ENCODE peak calls at places on chromosomes 6 and 20, in eight cellular contexts. One of them, this sample, is unnamed.

GRCh38 chr6:4856779-4857178 is 80.6 kb downstream of the CDYL start:
- ATAC-seq in right lobe of liver: no peak
- ATAC-seq in K562: peak
- ATAC-seq in IMR-90: no peak
- ATAC-seq in HepG2: peak
- ATAC-seq in A549: peak
- ATAC-seq in body of pancreas: no peak
- ATAC-seq in GM12878: peak
- ATAC-seq in this sample: no peak

GRCh38 chr6:164911873-164912580 is 397.4 kb downstream of the C6orf118 start:
- ATAC-seq in right lobe of liver: no peak
- ATAC-seq in K562: no peak
- ATAC-seq in IMR-90: no peak
- ATAC-seq in HepG2: no peak
- ATAC-seq in A549: no peak
- ATAC-seq in body of pancreas: no peak
- ATAC-seq in GM12878: no peak
- ATAC-seq in this sample: no peak

GRCh38 chr6:160356074-160356754 is 8.0 kb downstream of the SLC22A3 start:
- ATAC-seq in right lobe of liver: peak
- ATAC-seq in K562: peak
- ATAC-seq in IMR-90: no peak
- ATAC-seq in HepG2: peak
- ATAC-seq in A549: peak
- ATAC-seq in body of pancreas: no peak
- ATAC-seq in GM12878: no peak
- ATAC-seq in this sample: no peak

GRCh38 chr6:45047573-45047972 is 280.6 kb upstream of the RUNX2 start:
- ATAC-seq in right lobe of liver: no peak
- ATAC-seq in K562: no peak
- ATAC-seq in IMR-90: no peak
- ATAC-seq in HepG2: no peak
- ATAC-seq in A549: no peak
- ATAC-seq in body of pancreas: no peak
- ATAC-seq in GM12878: no peak
- ATAC-seq in this sample: no peak

GRCh38 chr6:513058-513457 is 121.5 kb downstream of the IRF4 start:
- ATAC-seq in right lobe of liver: no peak
- ATAC-seq in K562: no peak
- ATAC-seq in IMR-90: no peak
- ATAC-seq in HepG2: no peak
- ATAC-seq in A549: no peak
- ATAC-seq in body of pancreas: no peak
- ATAC-seq in GM12878: no peak
- ATAC-seq in this sample: no peak

GRCh38 chr6:119349041-119349340 is 570 bp downstream of the MAN1A1 start:
- ATAC-seq in right lobe of liver: peak
- ATAC-seq in K562: peak
- ATAC-seq in IMR-90: peak
- ATAC-seq in HepG2: peak
- ATAC-seq in A549: peak
- ATAC-seq in body of pancreas: peak
- ATAC-seq in GM12878: peak
- ATAC-seq in this sample: peak

GRCh38 chr6:20129290-20130088 is 82.8 kb downstream of the MBOAT1 start:
- ATAC-seq in right lobe of liver: peak
- ATAC-seq in K562: no peak
- ATAC-seq in IMR-90: peak
- ATAC-seq in HepG2: no peak
- ATAC-seq in A549: no peak
- ATAC-seq in body of pancreas: no peak
- ATAC-seq in GM12878: no peak
- ATAC-seq in this sample: no peak

GRCh38 chr6:140485740-140486467 is 1111.5 kb upstream of the CITED2 start:
- ATAC-seq in right lobe of liver: no peak
- ATAC-seq in K562: peak
- ATAC-seq in IMR-90: peak
- ATAC-seq in HepG2: no peak
- ATAC-seq in A549: peak
- ATAC-seq in body of pancreas: peak
- ATAC-seq in GM12878: peak
- ATAC-seq in this sample: peak

GRCh38 chr6:137224890-137225198 is 5.7 kb upstream of the IFNGR1 start:
- ATAC-seq in right lobe of liver: peak
- ATAC-seq in K562: peak
- ATAC-seq in IMR-90: no peak
- ATAC-seq in HepG2: no peak
- ATAC-seq in A549: no peak
- ATAC-seq in body of pancreas: no peak
- ATAC-seq in GM12878: peak
- ATAC-seq in this sample: peak

GRCh38 chr6:25026723-25027122 is 91.0 kb upstream of the RIPOR2 start:
- ATAC-seq in right lobe of liver: no peak
- ATAC-seq in K562: no peak
- ATAC-seq in IMR-90: no peak
- ATAC-seq in HepG2: no peak
- ATAC-seq in A549: no peak
- ATAC-seq in body of pancreas: no peak
- ATAC-seq in GM12878: peak
- ATAC-seq in this sample: no peak

GRCh38 chr6:111358454-111358853 is 124.6 kb downstream of the REV3L start:
- ATAC-seq in right lobe of liver: no peak
- ATAC-seq in K562: no peak
- ATAC-seq in IMR-90: peak
- ATAC-seq in HepG2: no peak
- ATAC-seq in A549: peak
- ATAC-seq in body of pancreas: no peak
- ATAC-seq in GM12878: peak
- ATAC-seq in this sample: no peak

GRCh38 chr6:31375699-31376098 is 18.7 kb upstream of the HLA-B start:
- ATAC-seq in right lobe of liver: no peak
- ATAC-seq in K562: no peak
- ATAC-seq in IMR-90: no peak
- ATAC-seq in HepG2: no peak
- ATAC-seq in A549: no peak
- ATAC-seq in body of pancreas: no peak
- ATAC-seq in GM12878: no peak
- ATAC-seq in this sample: no peak

GRCh38 chr20:43658723-43659419 is 8.0 kb upstream of the MYBL2 start:
- ATAC-seq in right lobe of liver: no peak
- ATAC-seq in K562: peak
- ATAC-seq in IMR-90: no peak
- ATAC-seq in HepG2: peak
- ATAC-seq in A549: no peak
- ATAC-seq in body of pancreas: no peak
- ATAC-seq in GM12878: peak
- ATAC-seq in this sample: no peak

GRCh38 chr20:64051532-64052325 is 2.3 kb upstream of the SOX18 start:
- ATAC-seq in right lobe of liver: no peak
- ATAC-seq in K562: no peak
- ATAC-seq in IMR-90: no peak
- ATAC-seq in HepG2: no peak
- ATAC-seq in A549: peak
- ATAC-seq in body of pancreas: peak
- ATAC-seq in GM12878: no peak
- ATAC-seq in this sample: peak
- TF ChIP-seq POLR2A in right lobe of liver: peak
- TF ChIP-seq POLR2A in K562: no peak
- TF ChIP-seq POLR2A in IMR-90: no peak
- TF ChIP-seq POLR2A in HepG2: no peak
- TF ChIP-seq POLR2A in A549: no peak
- TF ChIP-seq POLR2A in body of pancreas: no peak
- TF ChIP-seq POLR2A in GM12878: no peak
- TF ChIP-seq POLR2A in this sample: no peak

GRCh38 chr20:58891076-58891685 is 38.7 kb downstream of the GNAS start:
- ATAC-seq in right lobe of liver: peak
- ATAC-seq in K562: peak
- ATAC-seq in IMR-90: peak
- ATAC-seq in HepG2: peak
- ATAC-seq in A549: peak
- ATAC-seq in body of pancreas: peak
- ATAC-seq in GM12878: peak
- ATAC-seq in this sample: peak
- TF ChIP-seq POLR2A in right lobe of liver: peak
- TF ChIP-seq POLR2A in K562: no peak
- TF ChIP-seq POLR2A in IMR-90: peak
- TF ChIP-seq POLR2A in HepG2: peak
- TF ChIP-seq POLR2A in A549: peak
- TF ChIP-seq POLR2A in body of pancreas: peak
- TF ChIP-seq POLR2A in GM12878: peak
- TF ChIP-seq POLR2A in this sample: peak

GRCh38 chr6:33768644-33769120 is 20.2 kb downstream of the LEMD2 start:
- ATAC-seq in right lobe of liver: peak
- ATAC-seq in K562: peak
- ATAC-seq in IMR-90: peak
- ATAC-seq in HepG2: peak
- ATAC-seq in A549: peak
- ATAC-seq in body of pancreas: peak
- ATAC-seq in GM12878: peak
- ATAC-seq in this sample: no peak

GRCh38 chr6:33770833-33771341 is 18.0 kb downstream of the LEMD2 start:
- ATAC-seq in right lobe of liver: no peak
- ATAC-seq in K562: no peak
- ATAC-seq in IMR-90: peak
- ATAC-seq in HepG2: no peak
- ATAC-seq in A549: no peak
- ATAC-seq in body of pancreas: no peak
- ATAC-seq in GM12878: no peak
- ATAC-seq in this sample: peak

GRCh38 chr6:33769248-33769821 is 19.6 kb downstream of the LEMD2 start:
- ATAC-seq in right lobe of liver: no peak
- ATAC-seq in K562: no peak
- ATAC-seq in IMR-90: no peak
- ATAC-seq in HepG2: peak
- ATAC-seq in A549: no peak
- ATAC-seq in body of pancreas: no peak
- ATAC-seq in GM12878: no peak
- ATAC-seq in this sample: no peak

GRCh38 chr6:33771342-33772113 is 17.4 kb downstream of the LEMD2 start:
- ATAC-seq in right lobe of liver: peak
- ATAC-seq in K562: peak
- ATAC-seq in IMR-90: peak
- ATAC-seq in HepG2: peak
- ATAC-seq in A549: peak
- ATAC-seq in body of pancreas: peak
- ATAC-seq in GM12878: peak
- ATAC-seq in this sample: peak

DNA sequence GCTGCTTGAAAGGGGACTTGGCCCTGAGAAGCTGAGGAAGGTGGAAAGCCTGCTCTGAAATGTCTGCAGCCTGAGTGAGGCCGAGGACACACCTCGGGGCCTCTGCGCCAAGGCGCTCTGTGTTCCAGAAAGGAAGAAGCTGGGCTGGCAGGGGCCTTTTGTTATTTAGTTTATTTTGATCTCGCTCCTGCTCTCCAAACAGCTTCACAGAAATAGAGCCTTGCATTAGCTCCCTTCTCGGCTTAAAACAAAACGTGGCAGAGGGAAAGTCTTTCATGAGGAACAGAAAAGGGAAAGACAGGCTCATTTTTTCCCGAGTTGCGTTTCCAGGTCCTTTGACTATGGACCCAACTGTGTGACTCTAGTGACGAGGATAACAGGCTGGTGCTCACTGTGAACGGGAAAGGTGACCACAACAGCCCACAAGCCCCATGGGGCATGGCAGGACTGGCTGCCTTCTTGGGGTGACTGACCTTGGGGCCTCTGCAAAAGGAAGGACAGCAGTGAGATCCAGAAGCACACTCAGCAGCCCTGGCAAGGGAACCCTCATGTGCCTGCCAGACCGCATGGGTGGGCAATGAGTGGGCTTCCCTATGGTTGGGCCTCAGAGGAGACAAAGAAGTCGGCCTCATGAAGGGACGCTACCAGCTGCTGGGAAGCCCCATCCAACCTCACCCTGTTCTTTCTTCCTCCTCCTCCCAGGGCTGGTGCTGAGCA is 18.7 kb downstream of the LEMD2 start:
- ATAC-seq in right lobe of liver: no peak
- ATAC-seq in K562: no peak
- ATAC-seq in IMR-90: no peak
- ATAC-seq in HepG2: no peak
- ATAC-seq in A549: no peak
- ATAC-seq in body of pancreas: no peak
- ATAC-seq in GM12878: no peak
- ATAC-seq in this sample: no peak
- TF ChIP-seq POLR2A in right lobe of liver: no peak
- TF ChIP-seq POLR2A in K562: peak
- TF ChIP-seq POLR2A in IMR-90: no peak
- TF ChIP-seq POLR2A in HepG2: no peak
- TF ChIP-seq POLR2A in A549: no peak
- TF ChIP-seq POLR2A in body of pancreas: no peak
- TF ChIP-seq POLR2A in GM12878: peak
- TF ChIP-seq POLR2A in this sample: no peak

GRCh38 chr6:170087946-170088348 is 202.9 kb downstream of the DLL1 start:
- ATAC-seq in right lobe of liver: peak
- ATAC-seq in K562: no peak
- ATAC-seq in IMR-90: no peak
- ATAC-seq in HepG2: no peak
- ATAC-seq in A549: no peak
- ATAC-seq in body of pancreas: no peak
- ATAC-seq in GM12878: peak
- ATAC-seq in this sample: no peak

GRCh38 chr6:170090561-170090960 is 200.3 kb downstream of the DLL1 start:
- ATAC-seq in right lobe of liver: no peak
- ATAC-seq in K562: no peak
- ATAC-seq in IMR-90: no peak
- ATAC-seq in HepG2: no peak
- ATAC-seq in A549: no peak
- ATAC-seq in body of pancreas: no peak
- ATAC-seq in GM12878: no peak
- ATAC-seq in this sample: no peak

GRCh38 chr6:170086639-170087420 is 204.0 kb downstream of the DLL1 start:
- ATAC-seq in right lobe of liver: no peak
- ATAC-seq in K562: no peak
- ATAC-seq in IMR-90: no peak
- ATAC-seq in HepG2: no peak
- ATAC-seq in A549: no peak
- ATAC-seq in body of pancreas: no peak
- ATAC-seq in GM12878: no peak
- ATAC-seq in this sample: no peak

GRCh38 chr6:170089937-170090335 is 200.9 kb downstream of the DLL1 start:
- ATAC-seq in right lobe of liver: no peak
- ATAC-seq in K562: no peak
- ATAC-seq in IMR-90: no peak
- ATAC-seq in HepG2: no peak
- ATAC-seq in A549: no peak
- ATAC-seq in body of pancreas: no peak
- ATAC-seq in GM12878: no peak
- ATAC-seq in this sample: no peak

DNA sequence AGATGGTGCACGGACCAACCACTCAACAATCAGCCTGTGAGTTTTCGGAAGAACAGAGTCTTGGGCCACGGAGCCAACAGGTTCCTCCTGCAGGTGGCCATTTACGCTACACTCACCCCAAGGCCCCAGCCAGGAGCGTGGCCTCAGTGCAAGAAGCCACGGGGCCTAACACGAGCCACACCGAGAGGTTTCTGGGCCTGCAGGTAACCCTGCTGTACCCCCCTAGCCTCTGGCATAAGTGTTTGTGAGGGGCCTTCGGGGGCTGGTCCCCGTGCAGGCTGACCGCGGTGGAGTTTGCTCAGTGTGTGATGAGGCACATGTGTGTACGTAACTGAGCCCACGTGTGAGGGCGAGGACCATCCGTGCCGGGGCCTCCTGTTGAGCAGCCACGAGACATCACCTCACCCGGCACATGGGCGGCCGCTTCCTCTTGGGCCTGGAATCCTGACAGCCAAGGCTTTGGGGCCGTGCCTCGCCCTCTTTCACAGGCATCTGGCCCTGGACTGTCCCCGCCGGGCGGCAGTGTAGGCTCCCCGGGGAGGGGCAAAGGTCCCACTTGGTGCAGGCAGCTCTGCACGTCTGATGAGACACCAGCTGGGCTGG is 202.4 kb downstream of the DLL1 start:
- ATAC-seq in right lobe of liver: peak
- ATAC-seq in K562: no peak
- ATAC-seq in IMR-90: no peak
- ATAC-seq in HepG2: peak
- ATAC-seq in A549: no peak
- ATAC-seq in body of pancreas: no peak
- ATAC-seq in GM12878: no peak
- ATAC-seq in this sample: no peak
- TF ChIP-seq POLR2A in right lobe of liver: no peak
- TF ChIP-seq POLR2A in K562: no peak
- TF ChIP-seq POLR2A in IMR-90: no peak
- TF ChIP-seq POLR2A in HepG2: no peak
- TF ChIP-seq POLR2A in A549: no peak
- TF ChIP-seq POLR2A in body of pancreas: no peak
- TF ChIP-seq POLR2A in GM12878: no peak
- TF ChIP-seq POLR2A in this sample: no peak